ENCODE peak calls at places on chromosomes 4 and X, in eight cellular contexts. L, Y, W, O, V, P, Q and B are unnamed samples.
A peak's percentile ranks its signal among the peaks of the same experiment; 100 is the strongest.

GRCh38 chrX:47958943-47959342 is 44.8 kb downstream of the ZNF182 start:
- DNase-seq in L (no peak), Y (no peak), W (no peak), O (no peak), V (no peak), P (no peak), Q (no peak), B (peak; percentile 26)

GRCh38 chr4:151184523-151185458 is 85.4 kb downstream of the RPS3A start:
- DNase-seq in L (peak; percentile 31), Y (no peak), W (no peak), O (no peak), V (no peak), P (no peak), Q (peak; percentile 78), B (peak; percentile 42)

GRCh38 chr4:184399505-184399893 is 74.9 kb downstream of the IRF2 start:
- DNase-seq in L (no peak), Y (no peak), W (no peak), O (no peak), V (no peak), P (no peak), Q (no peak), B (no peak)

GRCh38 chr4:129926936-129927335 is 831.0 kb downstream of the C4orf33 start:
- DNase-seq in L (no peak), Y (no peak), W (no peak), O (no peak), V (no peak), P (no peak), Q (no peak), B (peak; percentile 39)

GRCh38 chrX:53616921-53617320 is 69.6 kb downstream of the HUWE1 start:
- DNase-seq in L (no peak), Y (peak; percentile 81), W (peak; percentile 1), O (no peak), V (peak; percentile 54), P (no peak), Q (no peak), B (no peak)

GRCh38 chr4:168667397-168667796 is 170.5 kb downstream of the PALLD start:
- DNase-seq in L (no peak), Y (no peak), W (no peak), O (no peak), V (no peak), P (no peak), Q (no peak), B (no peak)

GRCh38 chr4:7693711-7694110 is 245.9 kb downstream of the AFAP1 start:
- DNase-seq in L (no peak), Y (no peak), W (no peak), O (no peak), V (no peak), P (no peak), Q (no peak), B (no peak)

GRCh38 chrX:40146471-40147398 is 49.0 kb upstream of the BCOR start:
- DNase-seq in L (no peak), Y (peak; percentile 77), W (peak; percentile 13), O (no peak), V (peak; percentile 93), P (no peak), Q (no peak), B (peak; percentile 48)

GRCh38 chr4:88865051-88865450 is 167.4 kb upstream of the NAP1L5 start:
- DNase-seq in L (no peak), Y (no peak), W (no peak), O (no peak), V (no peak), P (no peak), Q (peak; percentile 12), B (peak; percentile 66)

GRCh38 chr4:55758570-55758969 is 61.0 kb upstream of the EXOC1L start:
- DNase-seq in L (no peak), Y (no peak), W (peak; percentile 41), O (no peak), V (no peak), P (no peak), Q (no peak), B (no peak)

GRCh38 chrX:7614616-7615015 is 228.4 kb upstream of the VCX start:
- DNase-seq in L (no peak), Y (no peak), W (no peak), O (no peak), V (no peak), P (no peak), Q (no peak), B (no peak)

GRCh38 chrX:138858946-138859345 is 147.4 kb upstream of the FGF13 start:
- DNase-seq in L (no peak), Y (no peak), W (no peak), O (no peak), V (no peak), P (no peak), Q (no peak), B (peak; percentile 2)

GRCh38 chr4:162406637-162407370 is 243.0 kb upstream of the FSTL5 start:
- DNase-seq in L (no peak), Y (no peak), W (no peak), O (no peak), V (no peak), P (no peak), Q (no peak), B (no peak)